ENCODE peak calls at places on chromosomes 13 and 19, in nine cellular contexts. S is activated naive CD4-positive, alpha-beta T cell; V is endothelial cell; U is stimulated activated CD8-positive, alpha-beta memory T cell treated with anti-CD3 and anti-CD28 coated beads, Interleukin-4, amount 100 ng/mL, for 1 hour; F is HEK293T; X is activated T-helper 1 cell treated with Interleukin-2 at 50 U/mL for 16 hours; O is activated CD8-positive, alpha-beta memory T cell treated with anti-CD3 and anti-CD28 coated beads for 1 hour; B is OCI-LY7; E is substantia nigra. H is an unnamed sample.

GRCh38 chr19:46082728-46083050 is 41.8 kb downstream of the IGFL3 start:
- DNase-seq in O (no peak), U (no peak), S (no peak), V (no peak), X (no peak), F (no peak), E (no peak), B (no peak), H (no peak)

GRCh38 chr13:90414691-90415596 is 932.5 kb upstream of the MIR17HG start:
- DNase-seq in E (no peak), B (no peak), O (no peak), X (no peak), S (no peak), U (no peak), F (peak), V (no peak), H (no peak)

GRCh38 chr19:46514589-46515289 is 19.1 kb upstream of the PNMA8B start:
- DNase-seq in V (no peak), U (no peak), X (no peak), F (no peak), E (no peak), S (no peak), B (no peak), O (no peak), H (no peak)

GRCh38 chr13:24274452-24274971 is 34.9 kb upstream of the C1QTNF9 start:
- DNase-seq in X (no peak), U (peak), B (peak), E (peak), V (no peak), F (no peak), S (no peak), O (no peak), H (no peak)

GRCh38 chr13:31765441-31765840 is 26.1 kb downstream of the RXFP2 start:
- DNase-seq in S (no peak), B (no peak), X (no peak), U (no peak), E (no peak), V (no peak), F (no peak), O (no peak), H (peak)

GRCh38 chr19:55210120-55210493 is 806 bp upstream of the PTPRH start:
- DNase-seq in U (no peak), V (no peak), S (no peak), O (no peak), B (no peak), F (no peak), E (no peak), X (no peak), H (peak)

GRCh38 chr19:44869728-44870470 is 21.2 kb upstream of the TOMM40 start:
- DNase-seq in X (no peak), O (no peak), B (no peak), S (no peak), E (no peak), F (no peak), U (no peak), V (no peak), H (no peak)

GRCh38 chr19:10952809-10953208 is 8.0 kb upstream of the SMARCA4 start:
- DNase-seq in U (no peak), X (no peak), F (no peak), V (no peak), E (no peak), B (no peak), O (no peak), S (no peak), H (no peak)

GRCh38 chr13:90752070-90752469 is 595.4 kb upstream of the MIR17HG start:
- DNase-seq in X (no peak), V (no peak), O (no peak), F (no peak), S (no peak), E (no peak), U (no peak), B (no peak), H (no peak)

GRCh38 chr13:31264146-31264545 is 64.4 kb downstream of the B3GLCT start:
- DNase-seq in V (no peak), E (no peak), S (no peak), X (no peak), U (no peak), O (no peak), B (no peak), F (no peak), H (no peak)